ENCODE peak calls at places on chromosomes 7 and 10, in seven cellular contexts. One of them, this sample, is unnamed.

GRCh38 chr10:12717981-12718707 is 283.4 kb downstream of the CCDC3 start:
- DNase-seq in neural progenitor cell: peak
- DNase-seq in astrocyte of the spinal cord: peak
- DNase-seq in left lung: no peak
- DNase-seq in heart left ventricle: no peak
- DNase-seq in choroid plexus epithelial cell: peak
- DNase-seq in cardiac muscle cell: peak
- DNase-seq in this sample: no peak

GRCh38 chr10:63143984-63144383 is 10.9 kb downstream of the NRBF2 start:
- DNase-seq in choroid plexus epithelial cell: no peak
- DNase-seq in neural progenitor cell: no peak
- DNase-seq in left lung: no peak
- DNase-seq in heart left ventricle: no peak
- DNase-seq in astrocyte of the spinal cord: no peak
- DNase-seq in cardiac muscle cell: no peak
- DNase-seq in this sample: no peak

GRCh38 chr10:78650122-78650521 is 418.6 kb upstream of the ZMIZ1 start:
- DNase-seq in heart left ventricle: no peak
- DNase-seq in neural progenitor cell: no peak
- DNase-seq in choroid plexus epithelial cell: no peak
- DNase-seq in cardiac muscle cell: no peak
- DNase-seq in left lung: no peak
- DNase-seq in astrocyte of the spinal cord: no peak
- DNase-seq in this sample: no peak

GRCh38 chr10:88800152-88801125 is 2.1 kb upstream of the LIPM start:
- DNase-seq in astrocyte of the spinal cord: peak
- DNase-seq in left lung: no peak
- DNase-seq in neural progenitor cell: no peak
- DNase-seq in choroid plexus epithelial cell: peak
- DNase-seq in cardiac muscle cell: peak
- DNase-seq in heart left ventricle: no peak
- DNase-seq in this sample: peak

GRCh38 chr10:20486791-20487190 is 410.3 kb downstream of the NEBL start:
- DNase-seq in astrocyte of the spinal cord: no peak
- DNase-seq in neural progenitor cell: no peak
- DNase-seq in left lung: no peak
- DNase-seq in heart left ventricle: no peak
- DNase-seq in choroid plexus epithelial cell: no peak
- DNase-seq in cardiac muscle cell: no peak
- DNase-seq in this sample: no peak

GRCh38 chr10:44334621-44335184 is 50.2 kb downstream of the CXCL12 start:
- DNase-seq in astrocyte of the spinal cord: peak
- DNase-seq in neural progenitor cell: no peak
- DNase-seq in left lung: no peak
- DNase-seq in choroid plexus epithelial cell: peak
- DNase-seq in heart left ventricle: no peak
- DNase-seq in cardiac muscle cell: peak
- DNase-seq in this sample: peak

GRCh38 chr10:101839421-101840063 is 4.1 kb downstream of the KCNIP2 start:
- DNase-seq in choroid plexus epithelial cell: peak
- DNase-seq in heart left ventricle: no peak
- DNase-seq in neural progenitor cell: peak
- DNase-seq in cardiac muscle cell: peak
- DNase-seq in left lung: no peak
- DNase-seq in astrocyte of the spinal cord: no peak
- DNase-seq in this sample: peak

GRCh38 chr10:24533981-24534380 is 189.7 kb downstream of the ARHGAP21 start:
- DNase-seq in neural progenitor cell: no peak
- DNase-seq in choroid plexus epithelial cell: no peak
- DNase-seq in heart left ventricle: no peak
- DNase-seq in astrocyte of the spinal cord: no peak
- DNase-seq in left lung: no peak
- DNase-seq in cardiac muscle cell: no peak
- DNase-seq in this sample: no peak

GRCh38 chr10:44647877-44648542 is 263.1 kb upstream of the CXCL12 start:
- DNase-seq in heart left ventricle: peak
- DNase-seq in cardiac muscle cell: peak
- DNase-seq in choroid plexus epithelial cell: peak
- DNase-seq in astrocyte of the spinal cord: peak
- DNase-seq in neural progenitor cell: no peak
- DNase-seq in left lung: no peak
- DNase-seq in this sample: peak

GRCh38 chr7:70674268-70675025 is 457.5 kb upstream of the GALNT17 start:
- DNase-seq in neural progenitor cell: no peak
- DNase-seq in heart left ventricle: no peak
- DNase-seq in astrocyte of the spinal cord: peak
- DNase-seq in choroid plexus epithelial cell: no peak
- DNase-seq in cardiac muscle cell: peak
- DNase-seq in left lung: no peak
- DNase-seq in this sample: no peak

GRCh38 chr7:30923009-30923773 is 11.5 kb downstream of the AQP1 start:
- DNase-seq in astrocyte of the spinal cord: no peak
- DNase-seq in left lung: peak
- DNase-seq in heart left ventricle: peak
- DNase-seq in choroid plexus epithelial cell: no peak
- DNase-seq in neural progenitor cell: no peak
- DNase-seq in cardiac muscle cell: no peak
- DNase-seq in this sample: no peak

GRCh38 chr7:2956526-2957368 is 86.9 kb downstream of the CARD11 start:
- DNase-seq in left lung: peak
- DNase-seq in choroid plexus epithelial cell: peak
- DNase-seq in astrocyte of the spinal cord: peak
- DNase-seq in heart left ventricle: no peak
- DNase-seq in neural progenitor cell: no peak
- DNase-seq in cardiac muscle cell: peak
- DNase-seq in this sample: peak

GRCh38 chr7:100215895-100216294 is 3.9 kb upstream of the PVRIG start:
- DNase-seq in choroid plexus epithelial cell: peak
- DNase-seq in left lung: no peak
- DNase-seq in neural progenitor cell: no peak
- DNase-seq in cardiac muscle cell: peak
- DNase-seq in heart left ventricle: peak
- DNase-seq in astrocyte of the spinal cord: peak
- DNase-seq in this sample: peak

DNA sequence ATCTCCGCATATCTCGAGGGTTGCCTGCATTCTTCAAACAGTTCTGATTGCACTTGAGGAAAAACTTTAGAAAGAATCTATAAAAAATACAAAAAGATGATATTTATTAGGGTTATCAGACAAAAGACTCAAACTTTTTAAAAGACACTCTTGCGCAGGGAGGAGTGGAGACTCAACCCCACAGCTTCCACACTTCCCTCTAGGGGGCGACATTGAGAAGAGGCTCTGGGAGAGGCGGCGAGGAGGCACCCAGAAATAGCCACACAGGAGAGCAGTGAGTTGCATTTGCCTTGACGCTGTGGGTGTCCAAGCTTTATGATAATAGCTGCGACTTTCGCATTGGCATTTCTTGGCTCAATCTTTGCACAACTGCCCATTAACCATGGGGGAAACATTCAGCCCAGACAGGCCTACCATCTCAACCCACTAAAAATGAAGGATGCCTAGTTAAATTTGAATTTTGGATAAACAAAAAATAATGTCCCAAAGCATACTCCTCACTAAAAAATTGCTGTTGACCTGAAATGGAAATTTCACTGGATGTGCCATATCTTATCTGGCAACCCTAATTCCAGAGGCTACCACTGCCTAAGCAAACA is 86.2 kb downstream of the EBF3 start:
- DNase-seq in left lung: no peak
- DNase-seq in astrocyte of the spinal cord: no peak
- DNase-seq in choroid plexus epithelial cell: peak
- DNase-seq in cardiac muscle cell: peak
- DNase-seq in neural progenitor cell: peak
- DNase-seq in heart left ventricle: no peak
- DNase-seq in this sample: peak
- TF ChIP-seq CTCF in left lung: peak
- TF ChIP-seq CTCF in astrocyte of the spinal cord: peak
- TF ChIP-seq CTCF in choroid plexus epithelial cell: peak
- TF ChIP-seq CTCF in cardiac muscle cell: peak
- TF ChIP-seq CTCF in neural progenitor cell: peak
- TF ChIP-seq CTCF in heart left ventricle: peak
- TF ChIP-seq CTCF in this sample: peak

DNA sequence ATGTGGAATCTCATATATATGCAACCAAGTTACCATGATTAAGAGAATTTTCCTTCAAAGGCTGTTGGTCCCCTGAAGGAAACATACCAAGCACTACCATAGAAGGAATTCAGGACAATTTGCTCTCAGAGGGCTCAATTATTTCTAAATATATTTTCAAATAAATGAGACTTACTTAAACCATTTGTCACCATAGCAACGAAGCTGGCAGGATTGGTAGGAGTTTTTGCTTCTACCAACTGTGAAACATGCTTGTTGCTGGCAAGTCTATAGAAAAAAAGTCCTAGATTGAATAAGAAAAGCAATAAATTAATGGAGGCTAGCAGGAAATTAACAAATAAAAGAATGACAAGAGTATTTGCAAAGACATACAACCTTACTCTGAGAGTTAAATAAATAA is 156.9 kb upstream of the NPSR1 start:
- DNase-seq in left lung: no peak
- DNase-seq in heart left ventricle: no peak
- DNase-seq in choroid plexus epithelial cell: no peak
- DNase-seq in neural progenitor cell: no peak
- DNase-seq in astrocyte of the spinal cord: no peak
- DNase-seq in cardiac muscle cell: no peak
- DNase-seq in this sample: no peak
- H3K4me3 ChIP-seq in left lung: no peak
- H3K4me3 ChIP-seq in heart left ventricle: no peak
- H3K4me3 ChIP-seq in choroid plexus epithelial cell: no peak
- H3K4me3 ChIP-seq in neural progenitor cell: no peak
- H3K4me3 ChIP-seq in astrocyte of the spinal cord: no peak
- H3K4me3 ChIP-seq in cardiac muscle cell: no peak
- H3K4me3 ChIP-seq in this sample: no peak

GRCh38 chr7:101319401-101319800 is 2.2 kb downstream of the IFT22 start:
- DNase-seq in neural progenitor cell: no peak
- DNase-seq in astrocyte of the spinal cord: no peak
- DNase-seq in cardiac muscle cell: no peak
- DNase-seq in choroid plexus epithelial cell: no peak
- DNase-seq in heart left ventricle: no peak
- DNase-seq in left lung: no peak
- DNase-seq in this sample: no peak

GRCh38 chr7:101321491-101322401 is at the start of gene IFT22:
- DNase-seq in heart left ventricle: peak
- DNase-seq in left lung: peak
- DNase-seq in neural progenitor cell: peak
- DNase-seq in astrocyte of the spinal cord: peak
- DNase-seq in cardiac muscle cell: peak
- DNase-seq in choroid plexus epithelial cell: peak
- DNase-seq in this sample: peak
- TF ChIP-seq CTCF in heart left ventricle: peak
- TF ChIP-seq CTCF in left lung: no peak
- TF ChIP-seq CTCF in neural progenitor cell: peak
- TF ChIP-seq CTCF in astrocyte of the spinal cord: peak
- TF ChIP-seq CTCF in cardiac muscle cell: peak
- TF ChIP-seq CTCF in choroid plexus epithelial cell: peak
- TF ChIP-seq CTCF in this sample: peak

DNA sequence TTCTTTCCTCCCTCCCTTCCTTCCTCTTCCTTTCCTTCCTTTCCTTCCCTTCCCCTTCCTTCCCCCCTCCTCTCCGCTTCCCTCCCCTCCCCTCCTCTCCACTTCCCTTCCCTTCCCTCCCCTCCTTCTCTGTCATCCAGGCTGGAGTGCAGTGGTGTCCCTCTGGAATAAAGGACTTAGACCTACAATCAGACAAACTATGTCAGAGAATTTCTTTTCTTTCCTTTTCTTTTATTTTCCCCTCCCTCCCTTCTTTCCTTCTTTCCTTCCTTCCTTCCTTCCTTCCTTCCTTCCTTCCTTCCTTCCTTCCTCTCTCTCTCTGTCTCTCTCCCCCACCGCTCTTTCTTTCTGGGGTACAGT is 242.2 kb downstream of the GATA3 start:
- DNase-seq in left lung: no peak
- DNase-seq in heart left ventricle: no peak
- DNase-seq in astrocyte of the spinal cord: no peak
- DNase-seq in choroid plexus epithelial cell: no peak
- DNase-seq in neural progenitor cell: no peak
- DNase-seq in cardiac muscle cell: no peak
- DNase-seq in this sample: no peak
- H3K4me3 ChIP-seq in left lung: no peak
- H3K4me3 ChIP-seq in heart left ventricle: no peak
- H3K4me3 ChIP-seq in astrocyte of the spinal cord: no peak
- H3K4me3 ChIP-seq in choroid plexus epithelial cell: no peak
- H3K4me3 ChIP-seq in neural progenitor cell: peak
- H3K4me3 ChIP-seq in cardiac muscle cell: no peak
- H3K4me3 ChIP-seq in this sample: no peak

GRCh38 chr7:98137134-98137825 is 30.6 kb downstream of the LMTK2 start:
- DNase-seq in neural progenitor cell: no peak
- DNase-seq in cardiac muscle cell: no peak
- DNase-seq in astrocyte of the spinal cord: no peak
- DNase-seq in choroid plexus epithelial cell: no peak
- DNase-seq in heart left ventricle: no peak
- DNase-seq in left lung: no peak
- DNase-seq in this sample: no peak
- TF ChIP-seq CTCF in neural progenitor cell: no peak
- TF ChIP-seq CTCF in cardiac muscle cell: no peak
- TF ChIP-seq CTCF in astrocyte of the spinal cord: no peak
- TF ChIP-seq CTCF in choroid plexus epithelial cell: no peak
- TF ChIP-seq CTCF in heart left ventricle: no peak
- TF ChIP-seq CTCF in left lung: no peak
- TF ChIP-seq CTCF in this sample: no peak

DNA sequence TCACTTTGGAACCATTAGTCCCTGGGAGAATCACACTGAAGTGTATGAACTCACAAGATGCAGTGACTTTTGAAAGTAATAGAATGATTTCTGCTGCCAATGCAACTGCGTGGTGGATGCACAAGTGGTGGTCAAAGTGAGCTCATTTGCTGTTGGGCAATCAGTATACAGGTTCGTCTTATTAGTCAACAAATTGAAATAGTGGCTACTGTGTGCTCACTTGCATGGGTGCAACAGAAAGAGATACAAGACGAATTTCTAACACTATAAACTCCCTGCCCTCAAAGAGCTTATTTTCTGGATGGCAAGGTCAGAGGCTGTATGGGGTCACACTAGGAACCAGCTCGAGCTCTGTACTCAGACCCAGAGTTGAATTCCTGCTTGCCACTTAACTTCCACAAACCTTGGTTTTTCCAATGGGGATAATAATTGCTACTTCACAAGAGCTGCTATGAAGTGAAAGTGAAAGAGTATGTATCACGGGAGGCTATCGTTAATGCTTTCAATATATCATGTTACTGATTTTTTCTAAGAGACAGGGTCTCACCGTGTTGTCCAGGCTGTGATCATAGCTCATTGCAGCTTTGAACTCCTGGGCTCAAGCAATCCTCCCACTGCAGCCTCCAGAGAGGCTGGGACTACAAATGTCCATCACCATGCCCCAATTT is 8.3 kb upstream of the BCL7B start:
- DNase-seq in neural progenitor cell: no peak
- DNase-seq in heart left ventricle: no peak
- DNase-seq in left lung: no peak
- DNase-seq in astrocyte of the spinal cord: no peak
- DNase-seq in choroid plexus epithelial cell: peak
- DNase-seq in cardiac muscle cell: no peak
- DNase-seq in this sample: no peak
- H3K4me3 ChIP-seq in neural progenitor cell: no peak
- H3K4me3 ChIP-seq in heart left ventricle: no peak
- H3K4me3 ChIP-seq in left lung: peak
- H3K4me3 ChIP-seq in astrocyte of the spinal cord: no peak
- H3K4me3 ChIP-seq in choroid plexus epithelial cell: no peak
- H3K4me3 ChIP-seq in cardiac muscle cell: no peak
- H3K4me3 ChIP-seq in this sample: no peak

This sample was measured in fibroblast of pulmonary artery.